ENCODE peak calls at places on chromosomes 5 and 9, in six cellular contexts. Q, H, N, E, Z and I are unnamed samples.

GRCh38 chr5:90944116-90944515 is 385.5 kb downstream of the ADGRV1 start:
- DNase-seq in Q (no peak), H (no peak), N (no peak), E (no peak), Z (no peak), I (no peak)

GRCh38 chr9:137241490-137242328 is 622 bp downstream of the TUBB4B start:
- DNase-seq in Q (peak; percentile 90), H (no peak), N (peak; percentile 81), E (peak; percentile 58), Z (peak; percentile 60), I (no peak)

GRCh38 chr9:35962126-35962906 is 4.4 kb upstream of the OR2S2 start:
- DNase-seq in Q (no peak), H (no peak), N (no peak), E (no peak), Z (no peak), I (no peak)

GRCh38 chr5:16744164-16744880 is 127.5 kb upstream of the RETREG1 start:
- DNase-seq in Q (no peak), H (no peak), N (no peak), E (peak; percentile 26), Z (no peak), I (no peak)

GRCh38 chr9:122005597-122005996 is 87.5 kb downstream of the TTLL11 start:
- DNase-seq in Q (no peak), H (peak; percentile 69), N (no peak), E (peak; percentile 40), Z (no peak), I (peak; percentile 4)

GRCh38 chr5:119291056-119291455 is 64.8 kb upstream of the TNFAIP8 start:
- DNase-seq in Q (no peak), H (no peak), N (no peak), E (no peak), Z (no peak), I (no peak)

GRCh38 chr5:35212006-35212982 is 18.0 kb downstream of the PRLR start:
- DNase-seq in Q (no peak), H (no peak), N (no peak), E (no peak), Z (no peak), I (no peak)

GRCh38 chr5:12323637-12324229 is 419.5 kb upstream of the CTNND2 start:
- DNase-seq in Q (no peak), H (no peak), N (no peak), E (no peak), Z (no peak), I (no peak)

GRCh38 chr9:75023846-75024245 is 4.2 kb downstream of the CARNMT1 start:
- DNase-seq in Q (no peak), H (no peak), N (no peak), E (no peak), Z (no peak), I (no peak)

GRCh38 chr5:76041863-76042262 is 41.3 kb upstream of the SV2C start:
- DNase-seq in Q (peak; percentile 51), H (no peak), N (no peak), E (peak; percentile 46), Z (no peak), I (peak; percentile 67)

GRCh38 chr5:60148356-60148755 is 254.8 kb upstream of the PDE4D start:
- DNase-seq in Q (no peak), H (no peak), N (no peak), E (no peak), Z (no peak), I (no peak)

GRCh38 chr5:129384736-129385135 is 75.4 kb upstream of the ADAMTS19 start:
- DNase-seq in Q (no peak), H (no peak), N (no peak), E (no peak), Z (no peak), I (no peak)

GRCh38 chr5:155485344-155485743 is 471.8 kb downstream of the KIF4B start:
- DNase-seq in Q (no peak), H (no peak), N (no peak), E (no peak), Z (no peak), I (no peak)

GRCh38 chr9:100473271-100474081 is 527 bp downstream of the TMEFF1 start:
- DNase-seq in Q (peak; percentile 78), H (peak; percentile 44), N (peak; percentile 50), E (peak; percentile 66), Z (peak; percentile 43), I (peak; percentile 35)

GRCh38 chr9:100472268-100472667 is 681 bp upstream of the TMEFF1 start:
- DNase-seq in Q (no peak), H (no peak), N (no peak), E (no peak), Z (no peak), I (no peak)

GRCh38 chr9:100474082-100474949 is 1.4 kb downstream of the TMEFF1 start:
- DNase-seq in Q (no peak), H (no peak), N (no peak), E (no peak), Z (peak; percentile 27), I (peak; percentile 17)

GRCh38 chr9:100474950-100475276 is 2.0 kb downstream of the TMEFF1 start:
- DNase-seq in Q (no peak), H (no peak), N (no peak), E (no peak), Z (no peak), I (no peak)

GRCh38 chr9:100472725-100473261 is at the start of gene TMEFF1:
- DNase-seq in Q (peak; percentile 73), H (peak; percentile 68), N (peak; percentile 49), E (peak; percentile 77), Z (peak; percentile 74), I (peak; percentile 89)
- TF ChIP-seq CTCF in Q (no peak), H (no peak), N (no peak), E (peak; percentile 27), Z (peak; percentile 48), I (peak; percentile 43)

GRCh38 chr5:1502737-1503120 is 21.0 kb downstream of the LPCAT1 start:
- DNase-seq in Q (no peak), H (no peak), N (no peak), E (no peak), Z (no peak), I (no peak)

GRCh38 chr5:1504617-1505016 is 19.1 kb downstream of the LPCAT1 start:
- DNase-seq in Q (no peak), H (no peak), N (no peak), E (no peak), Z (no peak), I (no peak)

GRCh38 chr5:1504244-1504595 is 19.5 kb downstream of the LPCAT1 start:
- DNase-seq in Q (no peak), H (no peak), N (no peak), E (no peak), Z (no peak), I (no peak)

GRCh38 chr5:1502046-1502736 is 21.6 kb downstream of the LPCAT1 start:
- DNase-seq in Q (no peak), H (no peak), N (no peak), E (no peak), Z (no peak), I (no peak)

DNA sequence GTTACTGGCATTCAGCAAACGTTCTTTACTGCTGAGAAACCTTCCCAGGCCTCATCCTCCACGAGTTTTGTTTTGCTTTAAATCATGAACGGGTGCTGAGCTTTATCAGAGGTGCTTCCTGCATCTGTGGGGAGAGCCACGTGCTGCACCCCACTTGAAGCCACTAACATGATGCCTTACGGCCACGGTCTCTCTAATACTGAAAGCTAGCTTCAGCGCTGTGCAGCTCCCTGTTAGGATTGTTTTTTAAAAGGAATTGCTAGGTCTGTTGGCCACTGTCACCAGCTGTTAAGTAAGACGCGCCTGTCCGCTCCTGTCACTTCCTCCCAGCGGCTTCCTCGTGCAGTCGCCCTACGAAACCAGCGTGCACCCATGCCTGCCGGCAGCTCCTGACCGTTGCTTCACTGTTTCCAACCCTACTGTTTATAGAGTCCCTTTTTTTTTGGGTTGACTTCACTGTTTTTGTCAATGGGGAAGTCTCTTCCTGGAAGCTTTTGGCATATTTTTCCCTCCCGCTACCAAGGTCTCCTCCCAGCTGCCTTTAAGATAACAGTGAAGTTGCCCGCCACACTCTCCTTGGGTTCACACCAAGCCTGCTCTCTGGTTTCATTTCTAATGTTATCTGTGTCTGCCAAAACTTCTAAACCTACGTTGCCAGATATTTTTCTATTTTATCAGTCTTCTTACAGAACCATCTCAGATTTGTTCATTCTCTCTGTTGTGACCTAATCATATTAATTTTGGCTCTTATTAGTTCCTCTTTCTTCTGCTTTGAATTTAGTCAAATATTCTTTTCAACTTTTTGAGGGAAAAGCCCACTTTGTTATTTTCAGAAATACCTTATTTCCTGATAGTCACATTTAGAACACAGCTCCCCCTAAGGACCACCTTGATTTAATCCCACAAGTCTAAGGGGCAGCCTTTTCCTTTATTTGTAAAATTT is 20.2 kb downstream of the LPCAT1 start:
- DNase-seq in Q (no peak), H (no peak), N (no peak), E (no peak), Z (no peak), I (no peak)
- TF ChIP-seq CTCF in Q (no peak), H (no peak), N (no peak), E (no peak), Z (no peak), I (no peak)

GRCh38 chr5:108280248-108280647 is 101.7 kb downstream of the FBXL17 start:
- DNase-seq in Q (no peak), H (no peak), N (no peak), E (no peak), Z (no peak), I (no peak)

GRCh38 chr5:108280960-108281569 is 100.8 kb downstream of the FBXL17 start:
- DNase-seq in Q (no peak), H (no peak), N (no peak), E (no peak), Z (no peak), I (no peak)

GRCh38 chr5:108276187-108276586 is 105.7 kb downstream of the FBXL17 start:
- DNase-seq in Q (no peak), H (no peak), N (no peak), E (no peak), Z (no peak), I (no peak)

DNA sequence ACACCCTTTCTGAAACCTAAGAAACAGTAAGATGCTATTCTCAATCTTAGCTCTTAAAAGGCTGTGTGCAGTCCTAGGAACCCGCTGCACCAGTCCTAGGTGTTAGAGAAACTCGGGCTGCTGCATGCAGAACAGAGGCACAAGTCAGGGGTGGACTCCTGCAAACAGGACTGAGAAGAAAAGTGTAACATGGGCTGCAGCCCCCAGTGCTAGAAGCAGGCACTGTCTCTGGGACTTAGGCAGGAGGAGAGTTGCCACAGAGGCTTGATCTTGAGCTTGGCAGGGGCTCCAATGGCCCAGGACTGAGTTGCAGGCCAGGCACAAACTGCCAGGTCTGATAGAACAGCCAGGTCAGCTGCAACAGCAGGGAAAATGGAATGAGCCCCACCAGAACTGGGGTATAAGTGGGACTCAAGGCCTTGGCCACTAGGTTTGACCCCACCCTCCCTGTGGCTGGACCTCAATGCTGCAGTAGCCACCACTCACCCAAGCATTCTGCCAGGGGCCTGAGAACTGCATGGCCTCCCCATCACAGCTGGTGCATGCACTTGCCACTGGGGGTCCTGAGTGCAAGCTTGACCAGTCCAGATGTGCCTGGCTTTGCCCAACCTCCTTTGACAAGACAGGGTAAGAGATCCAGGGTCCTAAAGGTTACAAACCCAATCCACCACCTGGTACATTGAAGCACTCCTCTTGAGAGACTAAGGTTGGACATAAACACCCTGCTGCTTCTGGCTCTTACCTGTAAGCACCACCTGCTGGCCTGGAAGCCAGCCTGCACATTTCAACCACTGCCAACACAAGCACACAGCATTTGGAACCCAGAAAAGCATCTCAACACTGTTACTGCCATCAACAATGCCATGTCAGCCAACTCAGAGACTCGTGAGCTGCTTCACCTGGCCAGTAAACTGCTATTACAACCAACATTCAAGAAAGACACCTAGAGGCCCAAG is 103.3 kb downstream of the FBXL17 start:
- DNase-seq in Q (no peak), H (no peak), N (no peak), E (no peak), Z (no peak), I (no peak)
- TF ChIP-seq CTCF in Q (no peak), H (no peak), N (no peak), E (no peak), Z (no peak), I (peak; percentile 35)

GRCh38 chr5:28780083-28780692 is 1741.8 kb upstream of the CDH9 start:
- DNase-seq in Q (no peak), H (no peak), N (no peak), E (no peak), Z (no peak), I (no peak)

GRCh38 chr5:28779161-28779754 is 1740.9 kb upstream of the CDH9 start:
- DNase-seq in Q (no peak), H (peak; percentile 5), N (no peak), E (no peak), Z (no peak), I (no peak)
- TF ChIP-seq CTCF in Q (no peak), H (peak; percentile 28), N (no peak), E (no peak), Z (no peak), I (peak; percentile 61)